ENCODE peak calls at places on chromosomes 6 and 20, in eight cellular contexts. B, J, N, I, K, D, R and W are unnamed samples. For H3K4me1, the result is how much of the 10 kb centered on the place peaks cover.

GRCh38 chr20:831251-831650 is 2.3 kb upstream of the FAM110A start:
- DNase-seq in J (no peak), B (no peak), R (no peak), N (no peak), I (no peak), K (no peak), D (no peak), W (no peak)

GRCh38 chr6:14177413-14178082 is 60.0 kb downstream of the CD83 start:
- DNase-seq in D (no peak), R (no peak), N (no peak), J (no peak), K (no peak), I (no peak), B (no peak), W (no peak)

GRCh38 chr6:25333471-25333870 is 54.3 kb downstream of the CARMIL1 start:
- DNase-seq in D (no peak), K (no peak), J (no peak), R (no peak), B (no peak), N (no peak), I (no peak), W (no peak)

GRCh38 chr6:108751851-108752732 is 96.1 kb upstream of the ARMC2 start:
- DNase-seq in N (no peak), D (no peak), R (peak), J (no peak), I (no peak), K (no peak), B (no peak), W (peak)

GRCh38 chr6:120965814-120966213 is 368.5 kb downstream of the TBC1D32 start:
- DNase-seq in K (no peak), I (no peak), J (no peak), B (no peak), N (no peak), R (no peak), D (no peak), W (no peak)

GRCh38 chr20:51906049-51906448 is 103.7 kb upstream of the SALL4 start:
- DNase-seq in R (no peak), N (no peak), D (no peak), K (no peak), J (no peak), B (no peak), I (no peak), W (no peak)

GRCh38 chr6:10449751-10450150 is 34.9 kb upstream of the TFAP2A start:
- DNase-seq in D (no peak), I (no peak), K (no peak), J (no peak), N (no peak), B (no peak), R (no peak), W (peak)

GRCh38 chr6:144063744-144064401 is 31.5 kb downstream of the SF3B5 start:
- DNase-seq in J (peak), N (peak), D (peak), R (peak), B (peak), K (peak), I (peak), W (peak)

GRCh38 chr20:35447082-35447789 is 8.2 kb upstream of the CEP250 start:
- DNase-seq in I (peak), R (peak), K (peak), J (peak), D (peak), B (peak), N (peak), W (peak)

GRCh38 chr6:80676386-80676785 is 569.9 kb downstream of the BCKDHB start:
- DNase-seq in B (no peak), N (no peak), J (no peak), K (no peak), I (no peak), D (no peak), R (no peak), W (no peak)

GRCh38 chr6:111612379-111612778 is 6.7 kb upstream of the TRAF3IP2 start:
- DNase-seq in I (no peak), R (no peak), K (no peak), J (no peak), B (no peak), D (no peak), N (no peak), W (no peak)

GRCh38 chr20:58845706-58846105 is 5.0 kb downstream of the GNAS-AS1 start:
- DNase-seq in K (no peak), B (no peak), I (no peak), J (no peak), R (no peak), N (no peak), D (no peak), W (no peak)

GRCh38 chr20:47907031-47907670 is 121.9 kb upstream of the SULF2 start:
- DNase-seq in J (no peak), D (no peak), R (no peak), N (no peak), I (no peak), K (no peak), B (no peak), W (no peak)

GRCh38 chr20:19552144-19552895 is 205.7 kb upstream of the RIN2 start:
- DNase-seq in B (peak), K (peak), N (no peak), J (no peak), I (peak), D (no peak), R (peak), W (peak)

GRCh38 chr20:16262594-16262993 is 310.7 kb downstream of the KIF16B start:
- DNase-seq in I (no peak), N (no peak), B (no peak), R (no peak), K (no peak), D (no peak), J (no peak), W (peak)

GRCh38 chr6:11460001-11460668 is 77.4 kb upstream of the TMEM170B start:
- DNase-seq in N (peak), I (no peak), R (no peak), B (no peak), K (no peak), D (no peak), J (no peak), W (no peak)

GRCh38 chr20:45892828-45893500 is 1.8 kb downstream of the CTSA start:
- DNase-seq in B (no peak), I (no peak), R (no peak), J (no peak), K (no peak), D (no peak), N (peak), W (no peak)

GRCh38 chr6:127300411-127300810 is 33.7 kb downstream of the RNF146 start:
- DNase-seq in I (no peak), R (no peak), D (no peak), J (no peak), N (no peak), K (peak), B (no peak), W (peak)

GRCh38 chr6:37783831-37784584 is 35.5 kb upstream of the ZFAND3 start:
- DNase-seq in D (no peak), J (no peak), K (peak), N (no peak), B (no peak), I (no peak), R (peak), W (peak)

GRCh38 chr6:127737009-127737486 is 160.1 kb downstream of the C6orf58 start:
- DNase-seq in I (peak), R (no peak), N (peak), D (peak), K (peak), B (no peak), J (peak), W (no peak)

GRCh38 chr6:6825986-6826901 is 237.7 kb downstream of the LY86 start:
- DNase-seq in B (no peak), I (peak), N (peak), K (no peak), R (no peak), D (no peak), J (no peak), W (no peak)

GRCh38 chr6:120005292-120005976 is 655.9 kb upstream of the MAN1A1 start:
- DNase-seq in B (no peak), J (no peak), D (no peak), K (no peak), N (no peak), I (no peak), R (no peak), W (no peak)

GRCh38 chr6:70874181-70874913 is 82.5 kb downstream of the B3GAT2 start:
- DNase-seq in R (no peak), I (no peak), D (no peak), J (no peak), K (no peak), N (no peak), B (no peak), W (no peak)

GRCh38 chr20:7792131-7792869 is 148.0 kb downstream of the HAO1 start:
- DNase-seq in D (no peak), K (no peak), N (no peak), I (no peak), J (no peak), B (no peak), R (no peak), W (no peak)

GRCh38 chr6:51330971-51331370 is 512.3 kb downstream of the TFAP2B start:
- DNase-seq in D (no peak), I (no peak), B (no peak), N (no peak), R (no peak), K (no peak), J (no peak), W (peak)

GRCh38 chr6:142867355-142867801 is 77.6 kb downstream of the HIVEP2 start:
- DNase-seq in D (no peak), N (no peak), J (no peak), R (no peak), K (no peak), B (no peak), I (no peak), W (no peak)

GRCh38 chr20:44018684-44019637 is 104.3 kb downstream of the TOX2 start:
- DNase-seq in K (no peak), I (no peak), R (no peak), J (no peak), N (no peak), B (no peak), D (no peak), W (peak)

GRCh38 chr6:158384671-158385110 is 72.4 kb downstream of the TULP4 start:
- DNase-seq in B (no peak), J (no peak), I (no peak), K (no peak), R (no peak), D (no peak), N (no peak), W (no peak)

GRCh38 chr6:119350202-119351004 is 842 bp upstream of the MAN1A1 start:
- DNase-seq in J (peak), B (no peak), K (peak), R (peak), D (no peak), N (peak), I (peak), W (no peak)

GRCh38 chr6:33851959-33852358 is 48.2 kb upstream of the MLN start:
- DNase-seq in R (no peak), J (no peak), N (peak), I (no peak), D (peak), B (no peak), K (peak), W (peak)

GRCh38 chr20:24381886-24382285 is 87.5 kb upstream of the SYNDIG1 start:
- DNase-seq in B (no peak), J (no peak), I (no peak), K (no peak), D (no peak), N (no peak), R (peak), W (no peak)

GRCh38 chr6:10163159-10163962 is 251.5 kb downstream of the TFAP2A start:
- DNase-seq in N (no peak), D (no peak), K (no peak), I (no peak), J (no peak), R (no peak), B (no peak), W (peak)

GRCh38 chr20:37529214-37529967 is 1.7 kb upstream of the BLCAP start:
- DNase-seq in R (peak), K (no peak), I (no peak), J (no peak), B (no peak), N (no peak), D (no peak), W (no peak)
- TF ChIP-seq CTCF in R (no peak), K (no peak), I (no peak), J (no peak), B (no peak), N (no peak), D (peak), W (no peak)

GRCh38 chr6:35019831-35020230 is 121.3 kb downstream of the TCP11 start:
- DNase-seq in K (no peak), I (no peak), D (no peak), N (no peak), J (no peak), B (no peak), R (no peak), W (peak)
- H3K4me1 ChIP-seq in K (under half), I (under half), D (under half), N (under half), J (under half), B (half or more), R (under half), W (under half)

GRCh38 chr6:87832025-87832825 is 130.2 kb upstream of the AKIRIN2 start:
- DNase-seq in N (no peak), I (no peak), D (no peak), K (no peak), J (no peak), R (no peak), B (no peak), W (no peak)

GRCh38 chr6:87828044-87828443 is 126.0 kb upstream of the AKIRIN2 start:
- DNase-seq in R (no peak), B (no peak), D (no peak), J (no peak), I (no peak), N (no peak), K (no peak), W (no peak)

GRCh38 chr6:87827291-87827690 is 125.3 kb upstream of the AKIRIN2 start:
- DNase-seq in B (no peak), I (no peak), K (no peak), N (no peak), R (no peak), J (no peak), D (no peak), W (no peak)

GRCh38 chr6:87829622-87830121 is 127.6 kb upstream of the AKIRIN2 start:
- DNase-seq in I (no peak), N (no peak), J (no peak), D (no peak), K (no peak), R (no peak), B (no peak), W (no peak)

DNA sequence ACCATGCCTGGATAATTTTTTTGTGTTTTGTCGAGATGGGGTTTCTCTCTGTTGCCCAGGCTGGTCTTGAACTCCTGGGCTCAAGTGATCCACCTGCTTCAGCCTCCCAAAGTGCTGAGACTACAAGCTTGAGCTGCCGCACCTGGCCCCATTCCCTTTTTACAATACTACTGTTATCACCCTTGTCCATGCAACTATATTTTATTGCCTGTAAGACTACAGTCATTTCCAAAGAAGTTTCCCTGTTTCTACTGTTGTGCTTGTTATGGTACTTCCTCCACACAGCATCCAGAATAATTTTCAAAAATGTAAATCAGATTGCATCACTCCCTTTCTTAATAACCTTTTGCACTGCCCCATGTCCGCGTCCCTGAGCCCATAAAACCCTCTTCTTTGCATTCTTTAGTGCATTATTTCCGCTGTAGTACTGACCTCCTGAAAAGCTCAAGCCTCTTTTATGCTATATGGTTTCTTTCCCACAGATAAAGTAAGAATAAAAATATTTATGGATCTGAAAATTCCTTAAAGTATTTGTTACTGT is 128.9 kb upstream of the AKIRIN2 start:
- DNase-seq in K (no peak), N (peak), R (no peak), I (no peak), B (no peak), J (no peak), D (no peak), W (no peak)
- H3K27ac ChIP-seq in K (no peak), N (peak), R (no peak), I (no peak), B (no peak), J (no peak), D (no peak), W (no peak)

GRCh38 chr6:79231101-79231500 is 3.4 kb downstream of the HMGN3 start:
- DNase-seq in I (no peak), K (no peak), D (no peak), J (no peak), R (no peak), B (no peak), N (no peak), W (no peak)

GRCh38 chr6:79232696-79233462 is 1.6 kb downstream of the HMGN3 start:
- DNase-seq in D (no peak), J (no peak), I (no peak), B (no peak), K (no peak), N (no peak), R (no peak), W (no peak)

GRCh38 chr6:79230149-79230548 is 4.3 kb downstream of the HMGN3 start:
- DNase-seq in J (no peak), N (no peak), K (no peak), B (no peak), I (no peak), D (no peak), R (no peak), W (no peak)

GRCh38 chr6:79233611-79234149 is 802 bp downstream of the HMGN3 start:
- DNase-seq in I (peak), N (peak), B (peak), D (peak), J (peak), K (peak), R (peak), W (peak)

DNA sequence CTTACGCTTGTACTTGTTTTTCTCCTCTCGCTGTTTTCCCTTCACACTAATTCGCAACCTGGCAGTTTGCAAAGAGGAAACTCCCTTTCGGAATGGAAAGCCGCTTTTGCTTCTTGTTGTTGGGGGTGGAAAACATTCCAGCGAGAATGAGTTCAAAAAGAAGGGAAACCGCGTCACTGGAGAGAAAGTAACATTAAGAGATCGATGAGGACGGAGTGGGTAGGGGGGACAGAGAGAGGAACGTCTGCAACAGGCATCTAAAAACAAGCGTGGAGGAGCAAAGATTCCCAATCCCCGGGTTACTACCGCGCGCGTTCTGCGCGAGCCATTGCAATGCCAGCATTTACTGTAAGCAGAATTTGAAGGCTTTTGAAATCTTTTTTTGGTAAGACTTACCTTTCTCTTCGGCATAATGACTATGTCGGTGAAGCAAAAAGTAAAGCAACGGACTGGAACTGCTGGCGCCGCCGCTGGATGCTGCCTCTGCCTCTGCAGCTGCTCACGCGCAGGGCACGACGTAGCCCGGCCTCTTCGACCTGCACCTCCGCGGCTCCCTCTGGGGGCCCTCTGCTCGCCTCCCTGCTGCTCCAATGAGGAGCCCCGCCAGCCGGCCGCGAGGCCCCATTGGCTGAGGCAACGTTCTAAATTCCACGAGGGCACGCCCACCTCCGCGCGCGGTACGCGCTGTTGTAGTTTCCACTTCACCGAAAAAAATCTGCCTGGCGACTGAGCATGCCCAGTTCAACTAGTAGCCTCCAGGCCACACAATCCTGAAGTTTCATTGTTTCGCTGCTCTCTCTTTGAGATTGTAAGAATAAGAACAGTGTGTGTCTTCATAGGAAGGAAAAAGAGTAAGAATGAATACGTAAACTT is at the start of gene HMGN3:
- DNase-seq in N (peak), J (peak), D (peak), K (peak), I (peak), R (peak), B (peak), W (peak)
- TF ChIP-seq CTCF in N (no peak), J (no peak), D (no peak), K (peak), I (no peak), R (no peak), B (no peak), W (peak)